ENCODE peak calls at places on chromosomes 12 and 14, in nine cellular contexts. M is CD8-positive, alpha-beta memory T cell; Z is suprapubic skin; A is gastrocnemius medialis; K is IMR-90; F is fibroblast of lung; P is heart left ventricle; D is tibial artery; V is A673. R is an unnamed sample.

GRCh38 chr12:12660201-12660600 is 35.8 kb downstream of the GPR19 start:
- DNase-seq in M (no peak), Z (no peak), A (no peak), K (no peak), F (no peak), P (no peak), D (no peak), V (no peak), R (no peak)

GRCh38 chr12:127729381-127729780 is 537.6 kb upstream of the TMEM132C start:
- DNase-seq in M (no peak), Z (no peak), A (no peak), K (no peak), F (peak; percentile 77), P (no peak), D (no peak), V (no peak), R (no peak)

GRCh38 chr14:93161411-93161940 is 23.2 kb downstream of the MOAP1 start:
- DNase-seq in M (no peak), Z (no peak), A (no peak), K (no peak), F (no peak), P (no peak), D (no peak), V (no peak), R (no peak)

GRCh38 chr12:125244338-125244737 is 179.1 kb downstream of the AACS start:
- DNase-seq in M (no peak), Z (no peak), A (no peak), K (no peak), F (no peak), P (no peak), D (no peak), V (no peak), R (no peak)

GRCh38 chr14:106530423-106531107 is 1004.2 kb downstream of the TMEM121 start:
- DNase-seq in M (no peak), Z (no peak), A (no peak), K (no peak), F (no peak), P (no peak), D (no peak), V (peak; percentile 32), R (no peak)

GRCh38 chr12:132366341-132366861 is 37.0 kb upstream of the GALNT9 start:
- DNase-seq in M (no peak), Z (peak; percentile 52), A (no peak), K (no peak), F (no peak), P (peak; percentile 46), D (no peak), V (no peak), R (no peak)

GRCh38 chr12:124872068-124872719 is 8.5 kb upstream of the SCARB1 start:
- DNase-seq in M (no peak), Z (no peak), A (no peak), K (no peak), F (no peak), P (no peak), D (no peak), V (no peak), R (no peak)

GRCh38 chr12:121883315-121883660 is 5.3 kb upstream of the PSMD9 start:
- DNase-seq in M (no peak), Z (no peak), A (no peak), K (no peak), F (no peak), P (no peak), D (no peak), V (no peak), R (no peak)

GRCh38 chr14:28867571-28867970 is 101.0 kb downstream of the FOXG1 start:
- DNase-seq in M (no peak), Z (no peak), A (no peak), K (no peak), F (peak; percentile 19), P (no peak), D (no peak), V (no peak), R (no peak)

GRCh38 chr14:66359500-66359899 is 126.7 kb upstream of the CCDC196 start:
- DNase-seq in M (peak; percentile 43), Z (no peak), A (no peak), K (peak; percentile 64), F (peak; percentile 67), P (no peak), D (no peak), V (peak; percentile 65), R (no peak)

GRCh38 chr14:81474685-81475324 is 58.8 kb downstream of the SEL1L start:
- DNase-seq in M (no peak), Z (no peak), A (no peak), K (no peak), F (no peak), P (no peak), D (no peak), V (no peak), R (no peak)

GRCh38 chr14:25226214-25226613 is 176.3 kb upstream of the STXBP6 start:
- DNase-seq in M (no peak), Z (no peak), A (no peak), K (no peak), F (no peak), P (no peak), D (no peak), V (no peak), R (no peak)

GRCh38 chr14:104559769-104560585 is 19.6 kb upstream of the C14orf180 start:
- DNase-seq in M (no peak), Z (no peak), A (no peak), K (no peak), F (no peak), P (peak; percentile 58), D (no peak), V (no peak), R (no peak)
- H3K27ac ChIP-seq in M (no peak overlapping the region), Z (no peak overlapping the region), A (no peak overlapping the region), K (no peak overlapping the region), F (no peak overlapping the region), P (no peak overlapping the region), D (no peak overlapping the region), V (no peak overlapping the region), R (no peak overlapping the region)

DNA sequence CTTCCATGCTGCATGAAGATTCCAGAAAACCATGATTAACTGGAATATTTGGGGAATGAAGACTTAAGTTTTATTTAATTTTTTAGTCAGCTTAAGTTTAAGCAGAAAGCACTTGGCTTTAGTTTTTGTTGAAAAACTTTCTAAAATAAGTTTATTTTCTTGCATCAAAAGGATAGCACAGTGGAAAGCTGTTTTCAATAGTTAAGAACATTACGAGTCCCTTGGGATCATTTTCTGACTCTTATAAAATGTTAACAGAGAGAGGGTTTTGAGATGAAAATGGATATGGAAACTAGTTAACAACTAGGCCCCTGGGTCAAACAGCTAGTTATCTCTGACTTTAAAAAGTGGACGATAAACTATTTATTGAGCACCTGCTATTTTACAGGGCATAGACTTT is 181.9 kb upstream of the SLC38A2 start:
- DNase-seq in M (no peak), Z (no peak), A (no peak), K (no peak), F (no peak), P (no peak), D (no peak), V (peak; percentile 46), R (no peak)
- H3K27ac ChIP-seq in M (no peak overlapping the region), Z (peak overlapping the region; percentile 82), A (peak overlapping the region; percentile 68), K (peak overlapping the region; percentile 100), F (peak overlapping the region; percentile 91), P (peak overlapping the region; percentile 64), D (peak overlapping the region; percentile 52), V (peak overlapping the region; percentile 83), R (no peak overlapping the region)

DNA sequence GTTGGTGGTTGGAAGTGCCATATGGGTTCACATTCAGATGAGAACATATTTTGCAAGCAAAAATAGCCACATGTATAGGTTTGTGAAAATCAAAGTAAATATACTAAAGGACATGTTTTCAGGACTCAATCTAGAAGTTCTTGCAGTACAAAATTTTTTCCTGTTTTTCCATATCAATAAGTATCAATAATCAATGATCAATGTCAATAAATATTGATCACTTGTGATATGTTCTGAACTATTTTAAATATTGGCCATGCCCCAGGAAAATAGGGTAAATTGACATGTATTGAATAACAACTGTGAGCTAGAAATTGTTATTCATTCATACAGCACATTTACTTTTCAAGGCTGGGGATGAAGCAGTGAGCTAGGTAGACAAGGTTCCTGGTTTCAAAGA is 24.3 kb downstream of the ALG10 start:
- DNase-seq in M (no peak), Z (no peak), A (no peak), K (no peak), F (no peak), P (no peak), D (no peak), V (no peak), R (no peak)
- H3K27ac ChIP-seq in M (no peak overlapping the region), Z (no peak overlapping the region), A (no peak overlapping the region), K (no peak overlapping the region), F (no peak overlapping the region), P (no peak overlapping the region), D (no peak overlapping the region), V (no peak overlapping the region), R (no peak overlapping the region)

GRCh38 chr12:90428474-90428873 is 526.5 kb downstream of the CCER1 start:
- DNase-seq in M (no peak), Z (no peak), A (no peak), K (no peak), F (no peak), P (no peak), D (no peak), V (no peak), R (no peak)
- H3K27ac ChIP-seq in M (no peak overlapping the region), Z (peak overlapping the region; percentile 57), A (no peak overlapping the region), K (no peak overlapping the region), F (no peak overlapping the region), P (no peak overlapping the region), D (no peak overlapping the region), V (no peak overlapping the region), R (no peak overlapping the region)

DNA sequence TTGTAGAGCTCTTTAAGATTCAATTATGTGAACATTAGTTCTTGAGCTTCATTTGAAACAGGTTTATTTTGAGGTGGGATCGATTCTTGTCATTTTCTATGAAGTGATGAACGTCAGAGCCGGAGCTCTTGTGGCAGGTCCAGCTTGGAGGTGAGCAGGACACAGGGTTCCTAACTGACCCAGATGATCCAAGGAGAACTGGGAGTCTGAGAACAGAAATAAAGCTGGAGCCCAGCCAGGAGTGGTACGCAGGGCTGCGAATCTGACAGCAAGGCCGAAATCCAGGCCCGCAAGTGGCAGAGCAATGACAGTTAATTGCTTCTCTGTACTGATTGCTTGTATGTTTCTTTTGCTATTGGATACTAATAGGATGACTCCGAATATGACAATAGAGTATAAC is 46.5 kb downstream of the EML1 start:
- DNase-seq in M (no peak), Z (no peak), A (no peak), K (no peak), F (no peak), P (no peak), D (no peak), V (no peak), R (no peak)
- H3K27ac ChIP-seq in M (no peak overlapping the region), Z (no peak overlapping the region), A (no peak overlapping the region), K (no peak overlapping the region), F (no peak overlapping the region), P (no peak overlapping the region), D (no peak overlapping the region), V (no peak overlapping the region), R (no peak overlapping the region)

DNA sequence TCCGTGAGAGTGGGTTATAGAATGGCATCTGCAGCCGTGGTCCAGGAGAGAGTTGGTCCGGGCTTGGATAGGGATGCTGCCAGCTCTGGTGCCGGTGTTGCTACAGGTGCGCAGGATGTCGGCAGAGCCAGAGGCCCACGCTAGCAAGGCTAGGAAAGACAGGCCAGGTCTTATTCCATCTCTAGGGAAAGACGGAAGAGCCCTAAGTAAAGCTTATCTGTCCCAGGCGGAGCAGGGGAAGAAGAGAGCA is 485 bp upstream of the PSME1 start:
- DNase-seq in M (no peak), Z (no peak), A (no peak), K (no peak), F (no peak), P (no peak), D (no peak), V (no peak), R (no peak)
- H3K27ac ChIP-seq in M (no peak overlapping the region), Z (peak overlapping the region; percentile 93), A (peak overlapping the region; percentile 95), K (peak overlapping the region; percentile 5), F (no peak overlapping the region), P (peak overlapping the region; percentile 96), D (peak overlapping the region; percentile 94), V (peak overlapping the region; percentile 18), R (peak overlapping the region; percentile 91)

GRCh38 chr14:79542121-79542520 is 669.2 kb downstream of the DIO2 start:
- DNase-seq in M (no peak), Z (no peak), A (no peak), K (no peak), F (peak; percentile 66), P (no peak), D (no peak), V (no peak), R (no peak)
- H3K27ac ChIP-seq in M (no peak overlapping the region), Z (no peak overlapping the region), A (no peak overlapping the region), K (no peak overlapping the region), F (no peak overlapping the region), P (no peak overlapping the region), D (no peak overlapping the region), V (no peak overlapping the region), R (no peak overlapping the region)

R was measured in caudate nucleus.